ENCODE peak calls at places on chromosomes 16 and 17, in ten cellular contexts. G is fibroblast of the conjunctiva; T is SK-N-SH; O is mesenchymal stem cell; D is activated effector memory CD4-positive, alpha-beta T cell treated with anti-CD3 and anti-CD28 coated beads, Interleukin-2, amount 50 U/mL, for 16 hours; V is fibroblast of mammary gland; C is NCI-H1417; M is RCC 7860; Q is ELF-1; S is IMR-90. Z is an unnamed sample.

GRCh38 chr17:992933-993332 is 4.0 kb upstream of the TIMM22 start:
- DNase-seq in O (peak), S (peak), M (no peak), V (no peak), G (no peak), C (no peak), T (no peak), D (no peak), Q (no peak), Z (no peak)

GRCh38 chr17:2084766-2085647 is 30.1 kb downstream of the HIC1 start:
- DNase-seq in D (no peak), O (peak), V (peak), T (peak), G (peak), S (peak), C (no peak), M (no peak), Q (no peak), Z (peak)

GRCh38 chr17:82440377-82440981 is 10.1 kb downstream of the CYBC1 start:
- DNase-seq in S (no peak), O (no peak), D (no peak), C (no peak), V (no peak), Q (no peak), T (no peak), M (no peak), G (no peak), Z (no peak)

GRCh38 chr17:78884148-78884870 is 18.7 kb downstream of the CEP295NL start:
- DNase-seq in O (peak), V (peak), M (no peak), Q (no peak), T (no peak), G (no peak), D (no peak), C (no peak), S (no peak), Z (no peak)

GRCh38 chr17:39450051-39450450 is 1.0 kb downstream of the MED1 start:
- DNase-seq in D (peak), C (no peak), Q (peak), S (no peak), G (no peak), O (no peak), M (no peak), V (peak), T (no peak), Z (no peak)

GRCh38 chr17:75812096-75813001 is 27.7 kb downstream of the UNK start:
- DNase-seq in C (no peak), O (no peak), V (no peak), G (no peak), T (peak), S (peak), Q (no peak), D (no peak), M (no peak), Z (no peak)

GRCh38 chr17:77451271-77451893 is 310.6 kb downstream of the SEC14L1 start:
- DNase-seq in M (no peak), G (no peak), D (peak), T (peak), S (peak), O (peak), Q (peak), V (peak), C (peak), Z (peak)

GRCh38 chr17:41618341-41619161 is 5.8 kb downstream of the KRT17 start:
- DNase-seq in D (peak), O (no peak), C (no peak), V (no peak), M (peak), Q (no peak), S (no peak), G (no peak), T (no peak), Z (peak)

GRCh38 chr17:50626037-50626574 is 8.6 kb upstream of the ABCC3 start:
- DNase-seq in D (peak), Q (peak), C (peak), G (peak), S (peak), T (peak), V (peak), O (peak), M (peak), Z (peak)

GRCh38 chr17:82848022-82848592 is 8.3 kb upstream of the ZNF750 start:
- DNase-seq in S (peak), G (peak), T (no peak), C (no peak), Q (no peak), O (no peak), V (peak), D (peak), M (no peak), Z (peak)

GRCh38 chr17:59418732-59419166 is 87.3 kb downstream of the YPEL2 start:
- DNase-seq in V (no peak), S (no peak), D (no peak), O (no peak), C (no peak), G (no peak), M (no peak), Q (peak), T (peak), Z (no peak)

GRCh38 chr16:2532494-2533141 is 1.4 kb upstream of the CEMP1 start:
- DNase-seq in O (peak), V (peak), G (no peak), S (peak), Q (peak), M (no peak), D (peak), T (peak), C (peak), Z (peak)

Z was measured in renal cortical epithelial cell.